ENCODE peak calls at places on chromosomes 6 and 20, in seven cellular contexts. Z, U, B, I, S, O and A are unnamed samples.
A peak's percentile ranks its signal among the peaks of the same experiment; 100 is the strongest.

GRCh38 chr20:44739952-44740351 is 5.7 kb upstream of the KCNK15 start:
- DNase-seq in Z (no peak), U (no peak), B (no peak), I (no peak), S (peak; percentile 10), O (no peak), A (no peak)

GRCh38 chr20:18987781-18988360 is 174.3 kb downstream of the SCP2D1 start:
- DNase-seq in Z (no peak), U (no peak), B (no peak), I (no peak), S (no peak), O (no peak), A (no peak)

GRCh38 chr6:28940294-28940858 is 16.6 kb upstream of the TRIM27 start:
- DNase-seq in Z (no peak), U (peak; percentile 80), B (peak; percentile 46), I (no peak), S (peak; percentile 65), O (peak; percentile 66), A (no peak)

GRCh38 chr6:23784313-23784919 is 341.6 kb upstream of the NRSN1 start:
- DNase-seq in Z (no peak), U (no peak), B (no peak), I (no peak), S (no peak), O (no peak), A (no peak)

GRCh38 chr20:13212750-13213149 is 8.3 kb upstream of the ISM1 start:
- DNase-seq in Z (no peak), U (no peak), B (peak; percentile 13), I (no peak), S (no peak), O (no peak), A (peak; percentile 43)

GRCh38 chr6:148239777-148240462 is 102.7 kb upstream of the SASH1 start:
- DNase-seq in Z (peak; percentile 63), U (no peak), B (no peak), I (no peak), S (no peak), O (no peak), A (peak; percentile 43)

GRCh38 chr6:71513036-71513435 is 224.4 kb downstream of the OGFRL1 start:
- DNase-seq in Z (no peak), U (no peak), B (no peak), I (no peak), S (no peak), O (no peak), A (no peak)

GRCh38 chr6:71965404-71965803 is 79.1 kb downstream of the RIMS1 start:
- DNase-seq in Z (no peak), U (peak; percentile 61), B (no peak), I (no peak), S (no peak), O (no peak), A (no peak)

GRCh38 chr20:36645998-36646397 is at the start of gene SLA2:
- DNase-seq in Z (no peak), U (no peak), B (peak; percentile 80), I (no peak), S (no peak), O (no peak), A (no peak)

GRCh38 chr6:42269553-42269952 is 51.9 kb upstream of the MRPS10 start:
- DNase-seq in Z (no peak), U (no peak), B (peak; percentile 64), I (no peak), S (no peak), O (no peak), A (no peak)

GRCh38 chr20:17650816-17651760 is 31.0 kb downstream of the RRBP1 start:
- DNase-seq in Z (peak; percentile 49), U (no peak), B (no peak), I (no peak), S (no peak), O (no peak), A (peak; percentile 51)

GRCh38 chr6:31971279-31971992 is 502 bp downstream of the DXO start:
- DNase-seq in Z (no peak), U (no peak), B (no peak), I (no peak), S (no peak), O (no peak), A (no peak)

GRCh38 chr20:9051508-9051907 is 17.4 kb upstream of the PLCB4 start:
- DNase-seq in Z (peak; percentile 95), U (no peak), B (no peak), I (peak; percentile 86), S (no peak), O (peak; percentile 81), A (peak; percentile 98)

GRCh38 chr20:49165611-49166010 is 22.5 kb downstream of the STAU1 start:
- DNase-seq in Z (no peak), U (no peak), B (no peak), I (no peak), S (no peak), O (no peak), A (no peak)

GRCh38 chr6:166567813-166568212 is 18.7 kb downstream of the RAMACL start:
- DNase-seq in Z (no peak), U (no peak), B (no peak), I (no peak), S (no peak), O (no peak), A (no peak)

GRCh38 chr6:84408028-84408427 is 180.6 kb upstream of the CEP162 start:
- DNase-seq in Z (no peak), U (no peak), B (no peak), I (no peak), S (no peak), O (no peak), A (no peak)

GRCh38 chr6:127069659-127070279 is 48.7 kb upstream of the RSPO3 start:
- DNase-seq in Z (peak; percentile 70), U (peak; percentile 26), B (no peak), I (peak; percentile 36), S (no peak), O (peak; percentile 19), A (peak; percentile 27)

GRCh38 chr6:46221221-46221793 is 50.5 kb upstream of the ENPP5 start:
- DNase-seq in Z (peak; percentile 60), U (peak; percentile 75), B (peak; percentile 22), I (peak; percentile 18), S (peak; percentile 35), O (peak; percentile 14), A (peak; percentile 33)

GRCh38 chr20:47816487-47817451 is 31.5 kb upstream of the SULF2 start:
- DNase-seq in Z (no peak), U (no peak), B (no peak), I (no peak), S (no peak), O (no peak), A (no peak)

GRCh38 chr6:40550096-40550731 is 37.0 kb downstream of the LRFN2 start:
- DNase-seq in Z (peak; percentile 27), U (peak; percentile 42), B (peak; percentile 53), I (peak; percentile 44), S (no peak), O (peak; percentile 19), A (peak; percentile 57)

GRCh38 chr6:20008081-20008480 is 170.9 kb downstream of the ID4 start:
- DNase-seq in Z (no peak), U (no peak), B (no peak), I (no peak), S (no peak), O (no peak), A (no peak)

GRCh38 chr6:31680841-31681671 is at the start of gene LY6G5C:
- DNase-seq in Z (peak; percentile 92), U (peak; percentile 87), B (peak; percentile 66), I (peak; percentile 73), S (peak; percentile 68), O (peak; percentile 79), A (peak; percentile 90)